ENCODE peak calls at places on chromosomes 12 and 14, in six cellular contexts. S is heart left ventricle, O is heart right ventricle, F is RWPE1, Z is left lung, Y is cardiac muscle cell. J is an unnamed sample.

GRCh38 chr12:95629392-95629791 is 78.1 kb upstream of the USP44 start:
- DNase-seq in S (no peak), O (no peak), F (no peak), Z (no peak), Y (no peak), J (no peak)

GRCh38 chr12:25286837-25287236 is 36.1 kb upstream of the KRAS start:
- DNase-seq in S (no peak), O (no peak), F (peak; percentile 15), Z (no peak), Y (no peak), J (no peak)

GRCh38 chr12:94718114-94718513 is 67.8 kb upstream of the TMCC3 start:
- DNase-seq in S (no peak), O (no peak), F (no peak), Z (no peak), Y (peak; percentile 25), J (no peak)

GRCh38 chr12:15682826-15683225 is 106.4 kb downstream of the EPS8 start:
- DNase-seq in S (no peak), O (no peak), F (peak; percentile 8), Z (no peak), Y (no peak), J (no peak)

GRCh38 chr14:43651896-43652295 is 855.2 kb downstream of the FSCB start:
- DNase-seq in S (no peak), O (no peak), F (no peak), Z (no peak), Y (no peak), J (no peak)

GRCh38 chr12:13197526-13198141 is 1.1 kb downstream of the EMP1 start:
- DNase-seq in S (peak; percentile 84), O (peak; percentile 89), F (no peak), Z (no peak), Y (no peak), J (no peak)

GRCh38 chr12:97276198-97276580 is 186.4 kb upstream of the RMST start:
- DNase-seq in S (no peak), O (no peak), F (no peak), Z (no peak), Y (no peak), J (no peak)

GRCh38 chr14:67513631-67514108 is 19.4 kb upstream of the PLEKHH1 start:
- DNase-seq in S (no peak), O (no peak), F (no peak), Z (no peak), Y (no peak), J (no peak)

GRCh38 chr12:76025601-76026575 is 5.7 kb downstream of the PHLDA1 start:
- DNase-seq in S (no peak), O (no peak), F (peak; percentile 8), Z (no peak), Y (no peak), J (no peak)

GRCh38 chr14:101335061-101335661 is 226.1 kb upstream of the DIO3 start:
- DNase-seq in S (no peak), O (no peak), F (no peak), Z (no peak), Y (no peak), J (no peak)

GRCh38 chr12:52687527-52688385 is 7.5 kb upstream of the KRT1 start:
- DNase-seq in S (no peak), O (no peak), F (peak; percentile 74), Z (no peak), Y (no peak), J (peak; percentile 26)

GRCh38 chr12:68440068-68440581 is 108.0 kb upstream of the MDM1 start:
- DNase-seq in S (no peak), O (no peak), F (peak; percentile 10), Z (no peak), Y (no peak), J (no peak)

GRCh38 chr14:28243600-28243999 is 523.0 kb upstream of the FOXG1 start:
- DNase-seq in S (no peak), O (no peak), F (peak; percentile 3), Z (no peak), Y (peak; percentile 63), J (no peak)

GRCh38 chr14:59768855-59769254 is 101.7 kb downstream of the RTN1 start:
- DNase-seq in S (no peak), O (no peak), F (peak; percentile 41), Z (no peak), Y (no peak), J (no peak)

GRCh38 chr14:20436363-20436755 is 393 bp upstream of the KLHL33 start:
- DNase-seq in S (no peak), O (no peak), F (peak; percentile 34), Z (no peak), Y (no peak), J (no peak)

GRCh38 chr14:20679907-20680306 is 4.5 kb upstream of the RNASE4 start:
- DNase-seq in S (no peak), O (no peak), F (peak; percentile 74), Z (peak; percentile 45), Y (peak; percentile 40), J (no peak)

GRCh38 chr12:67427336-67427735 is 158.2 kb downstream of the CAND1 start:
- DNase-seq in S (no peak), O (no peak), F (no peak), Z (no peak), Y (no peak), J (no peak)

GRCh38 chr14:100088226-100088625 is 23.0 kb downstream of the EVL start:
- DNase-seq in S (no peak), O (no peak), F (no peak), Z (no peak), Y (no peak), J (no peak)

GRCh38 chr14:74140374-74140850 is 55.7 kb downstream of the LIN52 start:
- DNase-seq in S (peak; percentile 56), O (peak; percentile 73), F (no peak), Z (no peak), Y (peak; percentile 71), J (no peak)

GRCh38 chr14:41899416-41899815 is 292.7 kb downstream of the LRFN5 start:
- DNase-seq in S (no peak), O (no peak), F (no peak), Z (no peak), Y (no peak), J (no peak)

GRCh38 chr12:12408265-12408690 is 51.4 kb downstream of the BORCS5 start:
- DNase-seq in S (no peak), O (no peak), F (no peak), Z (no peak), Y (no peak), J (no peak)

GRCh38 chr12:98388126-98388525 is 127.3 kb upstream of the TMPO start:
- DNase-seq in S (no peak), O (no peak), F (no peak), Z (no peak), Y (no peak), J (no peak)

GRCh38 chr12:41368006-41368405 is 179.9 kb downstream of the PDZRN4 start:
- DNase-seq in S (no peak), O (no peak), F (no peak), Z (no peak), Y (no peak), J (no peak)

GRCh38 chr12:113097716-113098427 is 37.7 kb downstream of the RASAL1 start:
- DNase-seq in S (peak; percentile 37), O (peak; percentile 34), F (peak; percentile 29), Z (no peak), Y (peak; percentile 25), J (no peak)

GRCh38 chr14:38730420-38730819 is 372.6 kb downstream of the SEC23A start:
- DNase-seq in S (no peak), O (no peak), F (no peak), Z (no peak), Y (no peak), J (no peak)

GRCh38 chr12:51339750-51340149 is 6.7 kb downstream of the CELA1 start:
- DNase-seq in S (no peak), O (no peak), F (no peak), Z (no peak), Y (no peak), J (no peak)

GRCh38 chr12:26629864-26630263 is 203.1 kb downstream of the ITPR2 start:
- DNase-seq in S (no peak), O (no peak), F (no peak), Z (no peak), Y (no peak), J (no peak)
- TF ChIP-seq CTCF in S (no peak), O (peak; percentile 15), F (no peak), Z (no peak), Y (peak; percentile 44), J (no peak)

GRCh38 chr12:83461326-83461985 is 774.8 kb downstream of the TMTC2 start:
- DNase-seq in S (no peak), O (no peak), F (no peak), Z (no peak), Y (no peak), J (no peak)

GRCh38 chr12:83465632-83466031 is 778.9 kb downstream of the TMTC2 start:
- DNase-seq in S (no peak), O (no peak), F (no peak), Z (no peak), Y (no peak), J (no peak)

DNA sequence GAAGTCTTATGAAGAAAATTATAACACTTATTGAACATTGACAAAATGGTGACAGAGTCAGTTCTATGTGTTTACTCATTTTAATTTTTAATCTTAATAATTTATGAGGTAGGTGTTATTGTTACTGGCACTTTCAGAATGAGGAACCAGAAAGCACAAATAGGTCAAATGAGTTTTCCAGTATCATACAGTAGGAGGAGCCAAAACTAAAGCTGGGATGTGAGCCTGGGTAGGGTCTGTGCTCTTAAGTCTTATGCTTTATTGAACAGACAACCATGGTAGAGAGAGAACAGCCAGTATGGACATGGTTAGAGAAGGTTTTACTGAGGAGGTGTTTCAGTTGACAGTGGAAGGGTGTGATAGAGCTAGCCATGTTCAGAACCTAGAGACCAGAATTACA is 775.7 kb downstream of the TMTC2 start:
- DNase-seq in S (no peak), O (no peak), F (no peak), Z (no peak), Y (no peak), J (no peak)
- TF ChIP-seq CTCF in S (no peak), O (no peak), F (no peak), Z (no peak), Y (no peak), J (no peak)

GRCh38 chr14:88753873-88754272 is 38.9 kb downstream of the EML5 start:
- DNase-seq in S (no peak), O (no peak), F (no peak), Z (no peak), Y (no peak), J (no peak)
- TF ChIP-seq CTCF in S (no peak), O (no peak), F (no peak), Z (no peak), Y (no peak), J (no peak)

GRCh38 chr12:125552223-125552747 is 487.1 kb downstream of the AACS start:
- DNase-seq in S (no peak), O (no peak), F (no peak), Z (no peak), Y (no peak), J (no peak)

GRCh38 chr12:125549171-125549570 is 483.9 kb downstream of the AACS start:
- DNase-seq in S (no peak), O (no peak), F (no peak), Z (no peak), Y (no peak), J (no peak)

GRCh38 chr12:125544979-125545378 is 479.7 kb downstream of the AACS start:
- DNase-seq in S (no peak), O (no peak), F (no peak), Z (no peak), Y (no peak), J (no peak)

DNA sequence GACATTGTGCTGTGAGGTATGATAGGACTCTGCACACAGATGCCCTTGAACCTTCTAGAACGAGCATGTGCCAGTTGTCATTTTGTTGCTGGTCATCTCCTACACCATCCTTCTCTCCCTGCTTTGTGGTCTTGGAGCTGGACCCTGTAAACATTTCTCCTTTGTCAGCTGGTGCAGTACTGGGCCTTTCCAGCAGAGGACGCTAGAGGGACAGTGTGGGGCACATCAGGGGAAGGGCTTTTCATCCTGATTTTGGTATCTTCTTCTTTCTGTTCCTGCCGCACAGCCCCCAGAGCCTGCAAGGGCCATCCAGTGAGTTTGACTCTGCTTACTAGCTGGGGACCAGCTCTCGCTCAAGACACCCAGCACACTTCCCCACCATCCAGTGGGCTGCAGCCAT is 484.6 kb downstream of the AACS start:
- DNase-seq in S (no peak), O (no peak), F (no peak), Z (no peak), Y (no peak), J (no peak)
- TF ChIP-seq CTCF in S (no peak), O (peak; percentile 12), F (peak; percentile 48), Z (no peak), Y (no peak), J (no peak)